ENCODE peak calls at places on chromosomes 7 and 10, in five cellular contexts. One of them, this sample, is unnamed.

GRCh38 chr7:146285418-146285817 is 168.8 kb downstream of the CNTNAP2 start:
- DNase-seq in endothelial cell: no peak
- DNase-seq in cardiac muscle cell: no peak
- DNase-seq in lung: no peak
- DNase-seq in GM13976: no peak
- DNase-seq in this sample: no peak

GRCh38 chr10:33155720-33156638 is 178.5 kb downstream of the NRP1 start:
- DNase-seq in cardiac muscle cell: peak; percentile 43
- DNase-seq in GM13976: peak; percentile 40
- DNase-seq in lung: no peak
- DNase-seq in endothelial cell: peak; percentile 40
- DNase-seq in this sample: no peak

GRCh38 chr10:1551636-1552338 is 185.5 kb downstream of the ADARB2 start:
- DNase-seq in cardiac muscle cell: peak; percentile 45
- DNase-seq in GM13976: no peak
- DNase-seq in endothelial cell: no peak
- DNase-seq in lung: no peak
- DNase-seq in this sample: peak; percentile 8

GRCh38 chr7:33805630-33806233 is 99.6 kb upstream of the BMPER start:
- DNase-seq in endothelial cell: no peak
- DNase-seq in GM13976: no peak
- DNase-seq in cardiac muscle cell: no peak
- DNase-seq in lung: no peak
- DNase-seq in this sample: no peak

GRCh38 chr10:103967433-103968142 is 648 bp downstream of the SLK start:
- DNase-seq in GM13976: peak; percentile 74
- DNase-seq in cardiac muscle cell: peak; percentile 36
- DNase-seq in lung: no peak
- DNase-seq in endothelial cell: peak; percentile 10
- DNase-seq in this sample: no peak

GRCh38 chr10:46544989-46545791 is 11.3 kb downstream of the GPRIN2 start:
- DNase-seq in cardiac muscle cell: no peak
- DNase-seq in GM13976: peak; percentile 64
- DNase-seq in lung: no peak
- DNase-seq in endothelial cell: no peak
- DNase-seq in this sample: no peak

GRCh38 chr7:40921589-40922315 is 781.1 kb downstream of the INHBA start:
- DNase-seq in GM13976: no peak
- DNase-seq in cardiac muscle cell: no peak
- DNase-seq in lung: no peak
- DNase-seq in endothelial cell: no peak
- DNase-seq in this sample: no peak

GRCh38 chr10:125592897-125593296 is 90.1 kb downstream of the TEX36 start:
- DNase-seq in GM13976: no peak
- DNase-seq in cardiac muscle cell: no peak
- DNase-seq in lung: peak; percentile 4
- DNase-seq in endothelial cell: no peak
- DNase-seq in this sample: no peak

GRCh38 chr10:63430091-63430998 is 35.4 kb downstream of the JMJD1C start:
- DNase-seq in cardiac muscle cell: no peak
- DNase-seq in GM13976: no peak
- DNase-seq in endothelial cell: no peak
- DNase-seq in lung: no peak
- DNase-seq in this sample: no peak

GRCh38 chr10:8183241-8183704 is 128.8 kb downstream of the GATA3 start:
- DNase-seq in endothelial cell: no peak
- DNase-seq in GM13976: no peak
- DNase-seq in cardiac muscle cell: no peak
- DNase-seq in lung: no peak
- DNase-seq in this sample: no peak

GRCh38 chr10:7551289-7551688 is 115.5 kb downstream of the ITIH5 start:
- DNase-seq in cardiac muscle cell: no peak
- DNase-seq in GM13976: no peak
- DNase-seq in lung: no peak
- DNase-seq in endothelial cell: no peak
- DNase-seq in this sample: no peak

GRCh38 chr10:121553455-121553854 is 44.8 kb downstream of the FGFR2 start:
- DNase-seq in GM13976: no peak
- DNase-seq in endothelial cell: no peak
- DNase-seq in lung: no peak
- DNase-seq in cardiac muscle cell: no peak
- DNase-seq in this sample: no peak

GRCh38 chr10:103737735-103738367 is 117.5 kb downstream of the SH3PXD2A start:
- DNase-seq in lung: no peak
- DNase-seq in cardiac muscle cell: no peak
- DNase-seq in GM13976: no peak
- DNase-seq in endothelial cell: no peak
- DNase-seq in this sample: no peak

GRCh38 chr7:146514304-146514703 is 397.7 kb downstream of the CNTNAP2 start:
- DNase-seq in lung: no peak
- DNase-seq in cardiac muscle cell: no peak
- DNase-seq in endothelial cell: no peak
- DNase-seq in GM13976: no peak
- DNase-seq in this sample: no peak

GRCh38 chr7:143892527-143893300 is 9.3 kb downstream of the TCAF1 start:
- DNase-seq in cardiac muscle cell: peak; percentile 33
- DNase-seq in endothelial cell: no peak
- DNase-seq in GM13976: no peak
- DNase-seq in lung: no peak
- DNase-seq in this sample: no peak

GRCh38 chr7:151125835-151126481 is 39.7 kb downstream of the AGAP3 start:
- DNase-seq in endothelial cell: peak; percentile 48
- DNase-seq in cardiac muscle cell: peak; percentile 65
- DNase-seq in lung: no peak
- DNase-seq in GM13976: no peak
- DNase-seq in this sample: peak; percentile 77

GRCh38 chr7:155356323-155357105 is 58.8 kb downstream of the INSIG1 start:
- DNase-seq in lung: no peak
- DNase-seq in endothelial cell: peak; percentile 57
- DNase-seq in cardiac muscle cell: peak; percentile 41
- DNase-seq in GM13976: no peak
- DNase-seq in this sample: peak; percentile 39

GRCh38 chr10:1527951-1528350 is 209.4 kb downstream of the ADARB2 start:
- DNase-seq in endothelial cell: no peak
- DNase-seq in lung: no peak
- DNase-seq in GM13976: no peak
- DNase-seq in cardiac muscle cell: no peak
- DNase-seq in this sample: no peak

GRCh38 chr7:140506788-140507464 is 27.6 kb upstream of the MKRN1 start:
- DNase-seq in lung: no peak
- DNase-seq in cardiac muscle cell: peak; percentile 95
- DNase-seq in GM13976: no peak
- DNase-seq in endothelial cell: no peak
- DNase-seq in this sample: peak; percentile 48

GRCh38 chr7:34949356-34949755 is 87.9 kb downstream of the DPY19L1 start:
- DNase-seq in cardiac muscle cell: no peak
- DNase-seq in GM13976: no peak
- DNase-seq in endothelial cell: no peak
- DNase-seq in lung: no peak
- DNase-seq in this sample: no peak

GRCh38 chr10:33211123-33211878 is 123.2 kb downstream of the NRP1 start:
- DNase-seq in endothelial cell: no peak
- DNase-seq in GM13976: no peak
- DNase-seq in cardiac muscle cell: no peak
- DNase-seq in lung: peak; percentile 42
- DNase-seq in this sample: no peak

GRCh38 chr7:16318989-16319915 is 102.1 kb downstream of the CRPPA start:
- DNase-seq in lung: no peak
- DNase-seq in endothelial cell: no peak
- DNase-seq in GM13976: no peak
- DNase-seq in cardiac muscle cell: no peak
- DNase-seq in this sample: no peak

GRCh38 chr7:3537210-3537875 is 236.3 kb downstream of the SDK1 start:
- DNase-seq in cardiac muscle cell: peak; percentile 5
- DNase-seq in GM13976: no peak
- DNase-seq in lung: no peak
- DNase-seq in endothelial cell: no peak
- DNase-seq in this sample: no peak

GRCh38 chr10:111076682-111077661 is at the start of gene ADRA2A:
- DNase-seq in endothelial cell: peak; percentile 60
- DNase-seq in lung: peak; percentile 31
- DNase-seq in cardiac muscle cell: peak; percentile 75
- DNase-seq in GM13976: peak; percentile 72
- DNase-seq in this sample: peak; percentile 69

GRCh38 chr7:13800694-13801448 is 188.6 kb downstream of the ETV1 start:
- DNase-seq in lung: no peak
- DNase-seq in cardiac muscle cell: no peak
- DNase-seq in endothelial cell: no peak
- DNase-seq in GM13976: no peak
- DNase-seq in this sample: peak; percentile 31

GRCh38 chr10:107409517-107409916 is 245.0 kb upstream of the SORCS1 start:
- DNase-seq in lung: no peak
- DNase-seq in GM13976: no peak
- DNase-seq in cardiac muscle cell: peak; percentile 38
- DNase-seq in endothelial cell: peak; percentile 9
- DNase-seq in this sample: no peak

GRCh38 chr7:65459438-65459837 is 85.8 kb downstream of the ZNF92 start:
- DNase-seq in lung: no peak
- DNase-seq in endothelial cell: no peak
- DNase-seq in cardiac muscle cell: no peak
- DNase-seq in GM13976: no peak
- DNase-seq in this sample: no peak

GRCh38 chr7:155405399-155406318 is 52.3 kb upstream of the EN2 start:
- DNase-seq in GM13976: no peak
- DNase-seq in cardiac muscle cell: peak; percentile 7
- DNase-seq in lung: no peak
- DNase-seq in endothelial cell: peak; percentile 28
- DNase-seq in this sample: peak; percentile 28

GRCh38 chr7:20959281-20959680 is 172.6 kb upstream of the SP8 start:
- DNase-seq in GM13976: no peak
- DNase-seq in cardiac muscle cell: no peak
- DNase-seq in endothelial cell: no peak
- DNase-seq in lung: no peak
- DNase-seq in this sample: no peak

DNA sequence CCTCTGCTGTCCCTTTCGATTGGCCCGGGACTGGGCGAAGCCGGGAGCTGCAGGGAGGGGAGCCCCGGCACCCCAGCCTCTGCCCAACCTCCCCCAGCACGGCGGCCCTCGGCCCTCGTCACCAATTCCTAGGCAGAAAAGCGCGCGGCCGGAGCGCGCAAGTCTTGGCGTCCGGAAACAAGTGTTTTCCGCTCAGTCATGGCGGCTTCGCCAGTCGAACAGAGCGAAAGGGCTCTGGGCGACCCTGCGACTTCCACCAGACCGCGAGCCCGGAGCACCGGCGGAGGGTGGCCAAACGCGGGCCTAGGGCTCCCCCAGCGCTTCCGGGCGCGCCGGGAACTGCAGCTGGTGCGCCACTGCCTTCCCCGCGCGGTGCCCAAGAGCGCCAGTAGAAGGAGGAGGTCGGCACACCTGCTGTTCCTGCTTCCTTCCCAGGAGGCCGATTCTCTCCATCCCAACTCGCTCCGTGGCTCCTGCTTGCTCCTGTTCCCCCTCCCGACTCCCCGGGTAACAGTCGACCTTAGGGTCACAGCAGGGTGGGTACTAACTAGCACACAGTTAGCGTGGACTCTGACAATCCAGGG is 729.9 kb downstream of the ZWINT start:
- DNase-seq in cardiac muscle cell: peak; percentile 90
- DNase-seq in lung: peak; percentile 44
- DNase-seq in GM13976: peak; percentile 57
- DNase-seq in endothelial cell: peak; percentile 88
- DNase-seq in this sample: peak; percentile 92
- TF ChIP-seq CTCF in cardiac muscle cell: peak; percentile 47
- TF ChIP-seq CTCF in lung: no peak
- TF ChIP-seq CTCF in GM13976: peak; percentile 63
- TF ChIP-seq CTCF in endothelial cell: peak; percentile 73
- TF ChIP-seq CTCF in this sample: peak; percentile 83

GRCh38 chr7:42694894-42695553 is 216.8 kb downstream of the C7orf25 start:
- DNase-seq in lung: no peak
- DNase-seq in endothelial cell: no peak
- DNase-seq in cardiac muscle cell: no peak
- DNase-seq in GM13976: no peak
- DNase-seq in this sample: no peak

GRCh38 chr7:42702647-42703046 is 209.2 kb downstream of the C7orf25 start:
- DNase-seq in endothelial cell: no peak
- DNase-seq in cardiac muscle cell: no peak
- DNase-seq in GM13976: no peak
- DNase-seq in lung: no peak
- DNase-seq in this sample: no peak

GRCh38 chr7:42704710-42705109 is 207.2 kb downstream of the C7orf25 start:
- DNase-seq in GM13976: no peak
- DNase-seq in cardiac muscle cell: no peak
- DNase-seq in lung: no peak
- DNase-seq in endothelial cell: no peak
- DNase-seq in this sample: no peak

GRCh38 chr7:42699415-42700178 is 212.3 kb downstream of the C7orf25 start:
- DNase-seq in GM13976: no peak
- DNase-seq in endothelial cell: no peak
- DNase-seq in lung: no peak
- DNase-seq in cardiac muscle cell: no peak
- DNase-seq in this sample: no peak

GRCh38 chr7:42700376-42701327 is 211.2 kb downstream of the C7orf25 start:
- DNase-seq in cardiac muscle cell: no peak
- DNase-seq in lung: no peak
- DNase-seq in GM13976: no peak
- DNase-seq in endothelial cell: no peak
- DNase-seq in this sample: no peak
- TF ChIP-seq CTCF in cardiac muscle cell: peak; percentile 35
- TF ChIP-seq CTCF in lung: no peak
- TF ChIP-seq CTCF in GM13976: no peak
- TF ChIP-seq CTCF in endothelial cell: no peak
- TF ChIP-seq CTCF in this sample: no peak

GRCh38 chr7:128883622-128884549 is 21.2 kb downstream of the ATP6V1F start:
- DNase-seq in GM13976: peak; percentile 95
- DNase-seq in endothelial cell: peak; percentile 86
- DNase-seq in cardiac muscle cell: peak; percentile 88
- DNase-seq in lung: peak; percentile 80
- DNase-seq in this sample: peak; percentile 90
- TF ChIP-seq CTCF in GM13976: peak; percentile 95
- TF ChIP-seq CTCF in endothelial cell: peak; percentile 99
- TF ChIP-seq CTCF in cardiac muscle cell: peak; percentile 88
- TF ChIP-seq CTCF in lung: peak; percentile 86
- TF ChIP-seq CTCF in this sample: peak; percentile 99

DNA sequence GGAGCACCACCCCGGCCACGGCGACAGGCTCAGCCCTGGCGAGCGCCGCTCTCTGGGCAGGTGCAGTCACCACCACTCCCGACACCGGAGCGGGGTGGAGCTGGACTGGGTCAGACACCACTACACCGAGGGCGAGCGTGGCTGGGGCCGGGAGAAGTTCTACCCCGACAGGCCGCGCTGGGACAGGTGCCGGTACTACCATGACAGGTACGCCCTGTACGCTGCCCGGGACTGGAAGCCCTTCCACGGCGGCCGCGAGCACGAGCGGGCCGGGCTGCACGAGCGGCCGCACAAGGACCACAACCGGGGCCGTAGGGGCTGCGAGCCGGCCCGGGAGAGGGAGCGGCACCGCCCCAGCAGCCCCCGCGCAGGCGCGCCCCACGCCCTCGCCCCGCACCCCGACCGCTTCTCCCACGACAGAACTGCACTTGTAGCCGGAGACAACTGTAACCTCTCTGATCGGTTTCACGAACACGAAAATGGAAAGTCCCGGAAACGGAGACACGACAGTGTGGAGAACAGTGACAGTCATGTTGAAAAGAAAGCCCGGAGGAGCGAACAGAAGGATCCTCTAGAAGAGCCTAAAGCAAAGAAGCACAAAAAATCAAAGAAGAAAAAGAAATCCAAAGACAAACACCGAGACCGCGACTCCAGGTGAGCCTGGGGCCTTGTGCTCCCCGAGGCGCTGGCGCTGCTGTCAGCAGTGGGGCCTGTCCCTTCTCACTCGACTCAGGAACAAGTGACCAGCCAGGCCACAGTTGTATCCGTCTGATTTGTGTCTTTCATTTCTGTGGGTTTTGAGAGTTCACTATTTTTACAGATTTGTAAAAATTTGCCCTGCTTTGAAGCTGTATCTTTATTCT is 117.7 kb downstream of the CYTH3 start:
- DNase-seq in GM13976: no peak
- DNase-seq in endothelial cell: no peak
- DNase-seq in lung: no peak
- DNase-seq in cardiac muscle cell: no peak
- DNase-seq in this sample: no peak
- TF ChIP-seq CTCF in GM13976: no peak
- TF ChIP-seq CTCF in endothelial cell: no peak
- TF ChIP-seq CTCF in lung: no peak
- TF ChIP-seq CTCF in cardiac muscle cell: no peak
- TF ChIP-seq CTCF in this sample: no peak